ENCODE peak calls at places on chromosomes 5 and 9, in five cellular contexts. O, V, Z, T and D are unnamed samples.

GRCh38 chr9:114078781-114079156 is 669 bp upstream of the AMBP start:
- DNase-seq in O (no peak), V (no peak), Z (no peak), T (no peak), D (peak)

GRCh38 chr5:178625679-178626483 is 969 bp downstream of the CLK4 start:
- DNase-seq in O (no peak), V (no peak), Z (no peak), T (no peak), D (no peak)

GRCh38 chr5:83471405-83472212 is at the start of gene VCAN:
- DNase-seq in O (no peak), V (peak), Z (no peak), T (no peak), D (peak)

GRCh38 chr9:88523056-88523455 is 11.9 kb upstream of the NXNL2 start:
- DNase-seq in O (no peak), V (no peak), Z (no peak), T (no peak), D (peak)

GRCh38 chr5:176647870-176648466 is 684 bp downstream of the TSPAN17 start:
- DNase-seq in O (no peak), V (peak), Z (no peak), T (no peak), D (no peak)

GRCh38 chr5:125198270-125198974 is 452.0 kb upstream of the ZNF608 start:
- DNase-seq in O (no peak), V (peak), Z (no peak), T (peak), D (no peak)

GRCh38 chr9:129740666-129741464 is 12.0 kb downstream of the PTGES start:
- DNase-seq in O (no peak), V (no peak), Z (no peak), T (no peak), D (no peak)

GRCh38 chr5:10233505-10233904 is 16.2 kb downstream of the ATPSCKMT start:
- DNase-seq in O (no peak), V (no peak), Z (peak), T (peak), D (no peak)

GRCh38 chr5:6743161-6743560 is 29.9 kb downstream of the TENT4A start:
- DNase-seq in O (no peak), V (no peak), Z (no peak), T (no peak), D (no peak)

GRCh38 chr5:126742425-126742824 is 34.5 kb upstream of the LMNB1 start:
- DNase-seq in O (no peak), V (no peak), Z (no peak), T (no peak), D (no peak)

GRCh38 chr9:133397370-133397769 is 20.4 kb downstream of the REXO4 start:
- DNase-seq in O (no peak), V (no peak), Z (no peak), T (no peak), D (no peak)

GRCh38 chr5:119752921-119753886 is 123.8 kb downstream of the FAM170A start:
- DNase-seq in O (no peak), V (no peak), Z (no peak), T (no peak), D (no peak)

GRCh38 chr9:77751341-77752091 is 103.4 kb upstream of the GNA14 start:
- DNase-seq in O (no peak), V (no peak), Z (no peak), T (peak), D (no peak)

GRCh38 chr9:8365029-8365428 is 565.5 kb upstream of the DMAC1 start:
- DNase-seq in O (no peak), V (no peak), Z (no peak), T (no peak), D (no peak)

GRCh38 chr5:170632266-170632984 is 128.6 kb downstream of the KCNIP1 start:
- DNase-seq in O (no peak), V (no peak), Z (no peak), T (peak), D (peak)

GRCh38 chr5:93250431-93250830 is 330.6 kb downstream of the NR2F1-AS1 start:
- DNase-seq in O (no peak), V (no peak), Z (no peak), T (no peak), D (no peak)

GRCh38 chr5:142325677-142326479 is 1.1 kb upstream of the SPRY4 start:
- DNase-seq in O (no peak), V (peak), Z (no peak), T (peak), D (no peak)

GRCh38 chr9:110443146-110443877 is 105.6 kb upstream of the TXNDC8 start:
- DNase-seq in O (no peak), V (no peak), Z (no peak), T (no peak), D (no peak)

GRCh38 chr5:134567651-134568338 is 42.3 kb downstream of the JADE2 start:
- DNase-seq in O (no peak), V (peak), Z (no peak), T (no peak), D (no peak)

GRCh38 chr5:32586251-32586642 is 890 bp downstream of the SUB1 start:
- DNase-seq in O (no peak), V (no peak), Z (no peak), T (no peak), D (no peak)

GRCh38 chr9:93533863-93534262 is 42.5 kb upstream of the PHF2 start:
- DNase-seq in O (no peak), V (no peak), Z (no peak), T (no peak), D (no peak)

GRCh38 chr9:102769307-102769706 is 225.8 kb upstream of the CYLC2 start:
- DNase-seq in O (no peak), V (no peak), Z (no peak), T (no peak), D (no peak)

GRCh38 chr5:115414406-115415142 is 118.1 kb upstream of the CCDC112 start:
- DNase-seq in O (no peak), V (peak), Z (no peak), T (no peak), D (no peak)

GRCh38 chr5:35902032-35902681 is 36.3 kb downstream of the CAPSL start:
- DNase-seq in O (no peak), V (no peak), Z (no peak), T (no peak), D (no peak)

GRCh38 chr9:137407590-137408300 is 15.2 kb downstream of the EXD3 start:
- DNase-seq in O (no peak), V (no peak), Z (no peak), T (no peak), D (no peak)

DNA sequence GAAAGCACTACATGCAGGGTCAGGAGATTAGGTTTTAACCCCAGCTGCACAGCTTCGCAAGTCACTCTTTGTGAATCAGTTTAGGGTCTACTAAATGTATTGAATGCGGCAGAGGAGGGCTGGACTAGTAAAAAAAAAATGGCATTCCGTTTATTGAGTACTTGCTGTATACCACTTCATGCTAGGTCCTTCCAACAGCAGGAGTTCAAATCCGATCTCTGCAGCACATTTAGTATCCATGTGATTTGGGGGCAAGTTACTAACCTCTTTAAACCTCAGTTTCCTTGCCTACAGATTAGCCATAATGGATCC is 204.4 kb downstream of the SNCAIP start:
- DNase-seq in O (no peak), V (no peak), Z (no peak), T (no peak), D (no peak)
- TF ChIP-seq CTCF in O (no peak), V (no peak), Z (peak), T (no peak), D (peak)

GRCh38 chr9:71719585-71719984 is 48.7 kb downstream of the CEMIP2 start:
- DNase-seq in O (no peak), V (no peak), Z (no peak), T (no peak), D (no peak)

GRCh38 chr9:71719088-71719487 is 49.2 kb downstream of the CEMIP2 start:
- DNase-seq in O (no peak), V (no peak), Z (no peak), T (no peak), D (no peak)

GRCh38 chr9:71721786-71722295 is 46.5 kb downstream of the CEMIP2 start:
- DNase-seq in O (no peak), V (no peak), Z (no peak), T (no peak), D (no peak)

GRCh38 chr9:71710856-71711255 is 57.5 kb downstream of the CEMIP2 start:
- DNase-seq in O (no peak), V (no peak), Z (no peak), T (no peak), D (no peak)

GRCh38 chr9:71716138-71716909 is 52.0 kb downstream of the CEMIP2 start:
- DNase-seq in O (no peak), V (no peak), Z (no peak), T (no peak), D (no peak)
- TF ChIP-seq CTCF in O (peak), V (peak), Z (peak), T (peak), D (peak)

GRCh38 chr9:2337602-2338001 is 284.0 kb upstream of the VLDLR start:
- DNase-seq in O (no peak), V (no peak), Z (no peak), T (no peak), D (no peak)

GRCh38 chr9:2338770-2339169 is 282.8 kb upstream of the VLDLR start:
- DNase-seq in O (no peak), V (no peak), Z (no peak), T (no peak), D (no peak)

GRCh38 chr9:2337131-2337530 is 284.5 kb upstream of the VLDLR start:
- DNase-seq in O (no peak), V (no peak), Z (no peak), T (no peak), D (no peak)

GRCh38 chr9:2336055-2336454 is 285.5 kb upstream of the VLDLR start:
- DNase-seq in O (no peak), V (no peak), Z (no peak), T (no peak), D (no peak)

DNA sequence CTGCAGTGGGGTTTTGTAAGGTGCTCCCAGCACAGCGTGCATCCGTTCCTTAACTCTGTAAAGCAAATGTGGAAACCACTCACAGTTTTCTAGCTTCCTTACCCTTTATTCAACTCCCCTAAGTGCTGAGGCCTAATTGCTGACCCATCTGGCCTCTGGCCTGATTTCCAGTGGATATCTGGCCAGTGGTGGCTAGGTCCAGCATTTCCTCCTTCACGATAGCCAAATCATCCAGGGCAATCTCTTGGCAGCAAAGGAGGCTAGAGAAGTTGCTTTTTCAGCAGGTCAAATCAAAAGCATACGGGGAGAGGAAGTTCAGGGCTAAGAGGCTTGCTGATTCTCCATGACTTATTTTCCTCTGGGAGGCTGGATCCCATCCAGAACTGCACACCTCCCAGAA is 286.3 kb upstream of the VLDLR start:
- DNase-seq in O (no peak), V (no peak), Z (no peak), T (no peak), D (no peak)
- TF ChIP-seq CTCF in O (no peak), V (no peak), Z (no peak), T (no peak), D (no peak)

GRCh38 chr9:121735065-121735791 is 83.8 kb downstream of the DAB2IP start:
- DNase-seq in O (no peak), V (peak), Z (no peak), T (no peak), D (no peak)
- TF ChIP-seq CTCF in O (no peak), V (peak), Z (peak), T (peak), D (peak)

GRCh38 chr5:74016373-74016772 is 390.4 kb downstream of the ARHGEF28 start:
- DNase-seq in O (no peak), V (no peak), Z (no peak), T (no peak), D (no peak)
- TF ChIP-seq CTCF in O (no peak), V (no peak), Z (peak), T (peak), D (peak)

DNA sequence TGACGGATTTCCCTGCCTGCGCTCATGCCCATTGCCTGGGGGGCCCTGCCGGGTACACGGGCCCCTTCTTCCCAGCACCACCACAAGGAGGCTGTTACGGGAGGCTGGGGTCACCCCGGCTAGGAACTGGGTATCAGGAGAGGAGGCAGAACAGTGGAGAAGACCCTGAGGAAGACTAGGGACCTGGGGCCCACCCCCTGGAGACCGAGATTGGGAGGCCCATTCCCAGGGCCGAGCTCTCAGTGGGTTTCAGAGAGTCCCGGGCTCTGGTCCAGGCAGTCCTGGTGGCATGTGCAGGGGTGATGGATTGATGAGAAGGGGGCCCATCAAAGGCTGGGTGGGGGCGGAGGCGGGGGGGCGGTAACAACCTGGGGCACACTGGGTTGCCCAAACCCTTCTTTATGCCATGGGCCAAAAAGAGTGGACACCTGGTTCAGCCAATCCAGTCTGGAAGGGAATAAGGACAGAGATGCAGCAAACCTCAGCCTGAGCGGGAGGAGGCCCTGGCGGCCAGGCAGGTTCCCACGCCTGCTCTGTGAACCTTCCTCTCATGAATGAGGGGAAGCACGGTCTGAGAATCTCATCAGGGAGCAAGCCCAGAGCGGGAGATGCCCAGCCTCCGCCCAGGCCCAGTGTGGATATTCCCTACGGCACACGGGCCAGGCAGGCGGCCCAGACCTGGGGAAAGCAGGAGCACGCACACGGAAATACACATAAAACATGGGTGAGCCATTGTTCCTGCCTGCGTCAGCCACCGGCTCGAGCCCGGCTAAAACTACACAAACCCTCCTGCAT is 785 bp upstream of the P4HA2 start:
- DNase-seq in O (no peak), V (peak), Z (no peak), T (no peak), D (peak)
- TF ChIP-seq CTCF in O (no peak), V (no peak), Z (peak), T (peak), D (peak)

DNA sequence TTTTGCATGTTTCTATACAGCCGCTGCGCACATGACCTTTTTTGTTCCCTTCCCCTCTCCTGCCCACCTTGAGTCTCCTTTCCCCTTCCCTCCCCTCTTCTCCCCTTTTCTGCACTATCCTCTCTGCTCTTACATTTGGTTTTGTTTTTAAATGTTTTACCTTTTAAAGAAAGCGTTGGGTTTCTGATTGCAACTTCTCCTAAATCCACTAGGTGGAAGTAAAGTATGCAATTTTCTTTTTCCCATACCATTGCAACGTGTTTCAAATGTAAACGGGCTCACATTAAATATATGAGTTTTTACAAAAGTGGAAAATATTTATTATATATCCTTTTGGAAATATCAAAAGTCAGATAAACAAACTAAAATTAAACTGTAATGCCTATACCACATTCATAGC is 500.9 kb downstream of the DIRAS2 start:
- DNase-seq in O (no peak), V (no peak), Z (no peak), T (no peak), D (no peak)
- TF ChIP-seq CTCF in O (peak), V (peak), Z (peak), T (peak), D (peak)